ENCODE peak calls at places on chromosome 12, in ten cellular contexts. T, Z, V, N, Q, I, F, W, E and G are unnamed samples.
A peak's percentile ranks its signal among the peaks of the same experiment; 100 is the strongest.

GRCh38 chr12:131457028-131457310 is 253.9 kb upstream of the SFSWAP start:
- DNase-seq in E (no peak), T (no peak), I (no peak), V (no peak), N (no peak), Z (no peak), Q (no peak), F (peak; percentile 70), W (no peak), G (no peak)

GRCh38 chr12:11968041-11968383 is 102.7 kb upstream of the BCL2L14 start:
- DNase-seq in Q (no peak), W (no peak), I (no peak), E (no peak), T (no peak), N (no peak), F (no peak), Z (no peak), V (no peak), G (no peak)

GRCh38 chr12:53809005-53809404 is 57.2 kb upstream of the CISTR start:
- DNase-seq in Z (no peak), N (no peak), F (no peak), T (no peak), W (no peak), Q (no peak), V (no peak), E (no peak), I (no peak), G (no peak)

GRCh38 chr12:58919271-58920101 is 818 bp downstream of the LRIG3 start:
- DNase-seq in W (no peak), E (no peak), F (no peak), Q (peak; percentile 43), T (no peak), I (peak; percentile 45), V (no peak), N (peak; percentile 58), Z (peak; percentile 50), G (peak; percentile 40)

GRCh38 chr12:132861558-132861957 is 25.8 kb downstream of the CHFR start:
- DNase-seq in N (no peak), Z (no peak), W (no peak), E (no peak), Q (no peak), V (no peak), F (no peak), T (no peak), I (no peak), G (no peak)

GRCh38 chr12:48767521-48767920 is 21.4 kb downstream of the ADCY6 start:
- DNase-seq in Q (no peak), N (no peak), F (no peak), T (no peak), W (no peak), I (no peak), V (no peak), Z (no peak), E (no peak), G (no peak)

GRCh38 chr12:4441355-4442330 is 4.0 kb downstream of the FGF6 start:
- DNase-seq in F (no peak), Z (no peak), T (no peak), N (no peak), V (no peak), W (no peak), E (peak; percentile 33), Q (no peak), I (no peak), G (peak; percentile 15)

GRCh38 chr12:91986084-91986483 is 159.6 kb downstream of the BTG1 start:
- DNase-seq in E (no peak), W (no peak), F (no peak), Z (peak; percentile 32), Q (no peak), T (no peak), I (no peak), N (peak; percentile 31), V (no peak), G (no peak)

GRCh38 chr12:14986449-14986848 is 13.6 kb downstream of the PDE6H start:
- DNase-seq in F (no peak), V (no peak), I (no peak), E (no peak), T (no peak), W (no peak), N (no peak), Q (no peak), Z (no peak), G (no peak)
- TF ChIP-seq CTCF in F (no peak), V (no peak), I (no peak), E (no peak), T (no peak), W (no peak), N (no peak), Q (no peak), Z (no peak), G (no peak)

GRCh38 chr12:55820679-55821078 is 2.8 kb downstream of the ORMDL2 start:
- DNase-seq in Z (no peak), F (no peak), Q (no peak), E (no peak), T (no peak), W (no peak), N (no peak), V (no peak), I (no peak), G (no peak)
- TF ChIP-seq CTCF in Z (peak; percentile 36), F (no peak), Q (no peak), E (no peak), T (no peak), W (no peak), N (peak; percentile 43), V (no peak), I (no peak), G (peak; percentile 31)

DNA sequence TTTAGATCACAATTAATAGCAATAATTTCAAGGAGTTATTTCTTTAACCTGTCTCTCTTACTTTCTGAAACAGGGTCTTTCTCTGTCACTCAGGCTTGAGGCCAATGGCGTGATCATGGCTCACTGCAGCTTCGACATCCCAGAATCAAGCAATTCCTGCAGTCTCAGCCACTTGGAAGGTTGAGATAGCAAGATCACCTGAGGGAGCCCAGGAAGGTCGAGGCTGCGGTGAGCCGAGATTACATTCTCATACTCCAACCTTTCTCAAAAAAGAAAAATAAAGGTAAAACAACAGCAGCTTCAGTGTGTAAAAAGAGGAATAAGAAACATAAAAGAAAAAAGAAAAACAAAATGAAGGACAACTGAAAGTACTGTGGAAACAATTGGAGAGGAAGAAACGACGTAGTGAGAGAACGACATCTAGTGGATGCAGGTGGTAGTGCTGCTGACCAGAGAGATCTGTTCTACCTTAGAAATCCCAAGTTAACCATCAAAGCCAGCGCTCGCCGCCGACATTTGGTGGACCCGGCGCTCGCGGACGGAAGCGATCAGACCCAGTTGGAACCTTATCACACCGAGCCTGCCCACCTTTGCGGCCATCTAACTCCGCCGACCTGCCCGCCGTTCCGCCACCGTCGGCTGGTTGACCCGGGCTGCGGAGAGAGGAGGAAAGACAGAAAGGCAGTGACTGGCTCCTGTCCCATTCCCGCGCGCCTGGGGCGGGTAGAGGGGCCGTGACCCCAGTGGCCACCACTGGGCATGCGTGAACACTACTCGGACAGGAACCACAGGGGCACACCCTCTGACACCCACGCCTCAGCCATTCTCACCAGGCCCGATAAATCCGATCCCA is 196.1 kb downstream of the ALG10 start:
- DNase-seq in Q (peak; percentile 47), V (peak; percentile 65), I (peak; percentile 51), W (peak; percentile 47), T (no peak), N (peak; percentile 34), E (peak; percentile 10), F (peak; percentile 87), Z (peak; percentile 40), G (peak; percentile 45)
- TF ChIP-seq CTCF in Q (peak; percentile 91), V (peak; percentile 60), I (peak; percentile 54), W (peak; percentile 59), T (peak; percentile 43), N (peak; percentile 59), E (peak; percentile 28), F (peak; percentile 81), Z (peak; percentile 77), G (peak; percentile 65)

GRCh38 chr12:123286997-123287396 is 15.3 kb upstream of the CDK2AP1 start:
- DNase-seq in T (no peak), Z (no peak), N (no peak), E (no peak), W (no peak), I (no peak), V (no peak), Q (no peak), F (no peak), G (no peak)
- TF ChIP-seq CTCF in T (no peak), Z (no peak), N (no peak), E (no peak), W (no peak), I (no peak), V (no peak), Q (no peak), F (no peak), G (no peak)